ENCODE peak calls at places on chromosome 9, in four cellular contexts. N, A, K and T are unnamed samples.

GRCh38 chr9:91408475-91408874 is 15.2 kb downstream of the NFIL3 start:
- DNase-seq in N (no peak), A (no peak), K (no peak), T (no peak)

GRCh38 chr9:133204335-133204992 is 4.6 kb downstream of the OBP2B start:
- DNase-seq in A (no peak), K (no peak), N (no peak), T (no peak)

GRCh38 chr9:2257530-2257929 is 242.4 kb downstream of the SMARCA2 start:
- DNase-seq in K (no peak), N (no peak), A (no peak), T (no peak)

GRCh38 chr9:13116292-13116691 is 163.2 kb downstream of the MPDZ start:
- DNase-seq in A (no peak), K (no peak), N (no peak), T (no peak)

GRCh38 chr9:98342103-98342818 is 86.8 kb upstream of the TBC1D2 start:
- DNase-seq in N (no peak), K (no peak), A (no peak), T (no peak)

GRCh38 chr9:97956365-97956764 is 18.4 kb upstream of the HEMGN start:
- DNase-seq in N (no peak), K (no peak), A (no peak), T (no peak)

GRCh38 chr9:87546704-87547103 is 49.0 kb downstream of the DAPK1 start:
- DNase-seq in N (no peak), A (no peak), K (no peak), T (no peak)

GRCh38 chr9:116450378-116451139 is 236.5 kb upstream of the TRIM32 start:
- DNase-seq in A (no peak), N (no peak), K (no peak), T (no peak)

GRCh38 chr9:136019681-136020060 is 58.5 kb upstream of the UBAC1 start:
- DNase-seq in N (no peak), K (no peak), A (no peak), T (no peak)

GRCh38 chr9:129962376-129962765 is 80.6 kb downstream of the FNBP1 start:
- DNase-seq in K (no peak), N (no peak), A (no peak), T (no peak)

GRCh38 chr9:137237759-137238726 is 3.0 kb upstream of the TUBB4B start:
- DNase-seq in N (peak), A (peak), K (no peak), T (no peak)

GRCh38 chr9:34463098-34463900 is 4.7 kb downstream of the DNAI1 start:
- DNase-seq in N (no peak), K (no peak), A (no peak), T (no peak)

GRCh38 chr9:127318651-127319167 is 54.1 kb downstream of the GARNL3 start:
- DNase-seq in N (no peak), A (no peak), K (no peak), T (no peak)

GRCh38 chr9:99359336-99359735 is 137.3 kb downstream of the SEC61B start:
- DNase-seq in K (no peak), N (no peak), A (no peak), T (no peak)

GRCh38 chr9:18351216-18351615 is 122.7 kb upstream of the ADAMTSL1 start:
- DNase-seq in A (no peak), N (no peak), K (no peak), T (no peak)

GRCh38 chr9:118946669-118947068 is 422.6 kb downstream of the BRINP1 start:
- DNase-seq in N (no peak), K (no peak), A (no peak), T (no peak)

GRCh38 chr9:107638922-107639321 is 149.4 kb upstream of the KLF4 start:
- DNase-seq in K (peak), A (no peak), N (no peak), T (no peak)

GRCh38 chr9:122099271-122099869 is 6.3 kb upstream of the TTLL11 start:
- DNase-seq in N (peak), K (peak), A (peak), T (no peak)